ENCODE peak calls at places on chromosomes 3 and 15, in five cellular contexts. One of them, this sample, is unnamed.

GRCh38 chr15:38436993-38437392 is 16.9 kb upstream of the FAM98B start:
- DNase-seq in A549: no peak
- DNase-seq in testis: no peak
- DNase-seq in adrenal gland: no peak
- DNase-seq in stomach: no peak
- DNase-seq in this sample: no peak

GRCh38 chr15:33433821-33434220 is 123.1 kb downstream of the RYR3 start:
- DNase-seq in A549: no peak
- DNase-seq in testis: no peak
- DNase-seq in adrenal gland: no peak
- DNase-seq in stomach: no peak
- DNase-seq in this sample: no peak

GRCh38 chr15:46735115-46735514 is 982.2 kb upstream of the SEMA6D start:
- DNase-seq in A549: no peak
- DNase-seq in testis: no peak
- DNase-seq in adrenal gland: no peak
- DNase-seq in stomach: no peak
- DNase-seq in this sample: no peak

GRCh38 chr3:52777127-52777958 is at the start of gene ITIH1:
- DNase-seq in A549: no peak
- DNase-seq in testis: no peak
- DNase-seq in adrenal gland: peak
- DNase-seq in stomach: peak
- DNase-seq in this sample: no peak

GRCh38 chr3:15531346-15531745 is 9.8 kb upstream of the COLQ start:
- DNase-seq in A549: no peak
- DNase-seq in testis: no peak
- DNase-seq in adrenal gland: no peak
- DNase-seq in stomach: no peak
- DNase-seq in this sample: no peak

GRCh38 chr3:45088543-45088942 is 57.6 kb downstream of the CDCP1 start:
- DNase-seq in A549: no peak
- DNase-seq in testis: no peak
- DNase-seq in adrenal gland: peak
- DNase-seq in stomach: peak
- DNase-seq in this sample: no peak

GRCh38 chr3:127216415-127217261 is 23.7 kb downstream of the PRR23E start:
- DNase-seq in A549: no peak
- DNase-seq in testis: no peak
- DNase-seq in adrenal gland: no peak
- DNase-seq in stomach: no peak
- DNase-seq in this sample: no peak

GRCh38 chr3:126083511-126083912 is 412 bp downstream of the SLC41A3 start:
- DNase-seq in A549: peak
- DNase-seq in testis: peak
- DNase-seq in adrenal gland: no peak
- DNase-seq in stomach: peak
- DNase-seq in this sample: peak

GRCh38 chr3:62142696-62143095 is 230.7 kb downstream of the FEZF2 start:
- DNase-seq in A549: no peak
- DNase-seq in testis: no peak
- DNase-seq in adrenal gland: no peak
- DNase-seq in stomach: no peak
- DNase-seq in this sample: no peak

GRCh38 chr3:18559323-18559972 is 134.3 kb upstream of the SATB1 start:
- DNase-seq in A549: peak
- DNase-seq in testis: peak
- DNase-seq in adrenal gland: peak
- DNase-seq in stomach: peak
- DNase-seq in this sample: no peak

GRCh38 chr3:188259191-188259590 is 105.2 kb downstream of the LPP start:
- DNase-seq in A549: no peak
- DNase-seq in testis: no peak
- DNase-seq in adrenal gland: no peak
- DNase-seq in stomach: no peak
- DNase-seq in this sample: no peak

GRCh38 chr15:76844096-76844495 is 61.0 kb downstream of the SCAPER start:
- DNase-seq in A549: no peak
- DNase-seq in testis: no peak
- DNase-seq in adrenal gland: no peak
- DNase-seq in stomach: no peak
- DNase-seq in this sample: no peak

GRCh38 chr3:147152476-147152875 is 253.9 kb downstream of the ZIC4 start:
- DNase-seq in A549: no peak
- DNase-seq in testis: no peak
- DNase-seq in adrenal gland: no peak
- DNase-seq in stomach: no peak
- DNase-seq in this sample: no peak

GRCh38 chr3:149589332-149589731 is 68.5 kb downstream of the WWTR1 start:
- DNase-seq in A549: no peak
- DNase-seq in testis: no peak
- DNase-seq in adrenal gland: no peak
- DNase-seq in stomach: no peak
- DNase-seq in this sample: peak

GRCh38 chr15:73949496-73949895 is 23.2 kb downstream of the LOXL1 start:
- DNase-seq in A549: no peak
- DNase-seq in testis: no peak
- DNase-seq in adrenal gland: no peak
- DNase-seq in stomach: no peak
- DNase-seq in this sample: no peak

GRCh38 chr15:73952171-73952912 is 26.1 kb downstream of the LOXL1 start:
- DNase-seq in A549: no peak
- DNase-seq in testis: no peak
- DNase-seq in adrenal gland: no peak
- DNase-seq in stomach: no peak
- DNase-seq in this sample: no peak

GRCh38 chr15:73951591-73951990 is 25.3 kb downstream of the LOXL1 start:
- DNase-seq in A549: no peak
- DNase-seq in testis: no peak
- DNase-seq in adrenal gland: no peak
- DNase-seq in stomach: no peak
- DNase-seq in this sample: no peak

GRCh38 chr15:73950479-73951043 is 24.3 kb downstream of the LOXL1 start:
- DNase-seq in A549: no peak
- DNase-seq in testis: no peak
- DNase-seq in adrenal gland: no peak
- DNase-seq in stomach: no peak
- DNase-seq in this sample: no peak

DNA sequence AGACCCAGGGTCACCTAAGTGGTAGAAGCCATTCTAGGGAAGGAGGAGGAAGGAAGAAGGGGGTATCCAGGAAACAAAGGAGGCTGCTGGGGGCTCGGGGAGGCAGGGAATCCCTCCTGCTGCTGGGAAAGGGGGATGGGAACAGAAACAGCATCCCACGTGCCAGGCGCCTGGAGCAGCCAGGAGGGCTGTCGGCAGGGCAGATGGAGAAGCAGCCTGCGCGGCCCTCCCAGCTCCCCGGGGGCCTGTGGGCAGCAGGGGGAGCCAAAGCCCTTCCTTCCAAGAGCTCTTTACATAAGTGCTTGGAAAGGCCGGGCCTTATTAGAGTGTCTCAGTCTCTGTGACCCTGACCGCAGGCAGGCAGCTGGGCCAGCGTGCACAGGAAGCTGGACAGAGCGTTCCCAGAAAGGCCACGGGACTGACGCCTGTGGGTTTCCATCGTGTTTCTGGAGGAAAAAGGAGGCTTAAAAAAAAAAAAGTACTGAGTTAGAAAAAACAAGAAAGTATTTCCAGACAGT is 24.8 kb downstream of the LOXL1 start:
- DNase-seq in A549: peak
- DNase-seq in testis: peak
- DNase-seq in adrenal gland: peak
- DNase-seq in stomach: peak
- DNase-seq in this sample: peak
- TF ChIP-seq POLR2A in A549: no peak
- TF ChIP-seq POLR2A in testis: no peak
- TF ChIP-seq POLR2A in adrenal gland: peak
- TF ChIP-seq POLR2A in stomach: no peak
- TF ChIP-seq POLR2A in this sample: peak

DNA sequence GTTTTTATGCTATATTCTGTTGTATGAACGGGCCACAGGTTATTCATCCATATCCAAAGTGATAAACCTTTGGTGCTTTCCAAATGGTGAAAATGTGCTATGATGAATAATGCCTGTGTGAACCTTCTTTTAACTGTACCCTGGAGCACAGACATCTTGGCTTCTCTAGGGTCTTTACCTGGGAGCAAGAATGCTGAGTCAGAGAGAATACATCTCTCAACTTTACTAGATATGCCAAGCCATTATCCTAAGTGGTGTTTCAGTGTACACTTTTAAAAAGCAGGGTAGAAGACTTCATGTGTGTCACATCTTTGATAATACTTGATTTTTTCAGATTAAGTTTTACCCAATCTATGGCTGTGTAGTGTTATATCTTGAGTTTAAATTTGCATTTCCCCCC is 23.5 kb upstream of the XYLB start:
- DNase-seq in A549: no peak
- DNase-seq in testis: no peak
- DNase-seq in adrenal gland: no peak
- DNase-seq in stomach: no peak
- DNase-seq in this sample: no peak
- TF ChIP-seq POLR2A in A549: no peak
- TF ChIP-seq POLR2A in testis: no peak
- TF ChIP-seq POLR2A in adrenal gland: no peak
- TF ChIP-seq POLR2A in stomach: no peak
- TF ChIP-seq POLR2A in this sample: no peak

GRCh38 chr3:40042752-40043443 is 233.5 kb downstream of the MYRIP start:
- DNase-seq in A549: no peak
- DNase-seq in testis: no peak
- DNase-seq in adrenal gland: no peak
- DNase-seq in stomach: no peak
- DNase-seq in this sample: peak
- TF ChIP-seq POLR2A in A549: no peak
- TF ChIP-seq POLR2A in testis: no peak
- TF ChIP-seq POLR2A in adrenal gland: no peak
- TF ChIP-seq POLR2A in stomach: no peak
- TF ChIP-seq POLR2A in this sample: no peak

GRCh38 chr3:170679190-170679589 is 93.3 kb upstream of the SLC7A14 start:
- DNase-seq in A549: no peak
- DNase-seq in testis: no peak
- DNase-seq in adrenal gland: no peak
- DNase-seq in stomach: no peak
- DNase-seq in this sample: no peak
- TF ChIP-seq POLR2A in A549: no peak
- TF ChIP-seq POLR2A in testis: no peak
- TF ChIP-seq POLR2A in adrenal gland: no peak
- TF ChIP-seq POLR2A in stomach: no peak
- TF ChIP-seq POLR2A in this sample: no peak

GRCh38 chr15:43775411-43775965 is 1.3 kb downstream of the ELL3 start:
- DNase-seq in A549: peak
- DNase-seq in testis: peak
- DNase-seq in adrenal gland: peak
- DNase-seq in stomach: peak
- DNase-seq in this sample: peak
- TF ChIP-seq POLR2A in A549: no peak
- TF ChIP-seq POLR2A in testis: no peak
- TF ChIP-seq POLR2A in adrenal gland: no peak
- TF ChIP-seq POLR2A in stomach: no peak
- TF ChIP-seq POLR2A in this sample: no peak

DNA sequence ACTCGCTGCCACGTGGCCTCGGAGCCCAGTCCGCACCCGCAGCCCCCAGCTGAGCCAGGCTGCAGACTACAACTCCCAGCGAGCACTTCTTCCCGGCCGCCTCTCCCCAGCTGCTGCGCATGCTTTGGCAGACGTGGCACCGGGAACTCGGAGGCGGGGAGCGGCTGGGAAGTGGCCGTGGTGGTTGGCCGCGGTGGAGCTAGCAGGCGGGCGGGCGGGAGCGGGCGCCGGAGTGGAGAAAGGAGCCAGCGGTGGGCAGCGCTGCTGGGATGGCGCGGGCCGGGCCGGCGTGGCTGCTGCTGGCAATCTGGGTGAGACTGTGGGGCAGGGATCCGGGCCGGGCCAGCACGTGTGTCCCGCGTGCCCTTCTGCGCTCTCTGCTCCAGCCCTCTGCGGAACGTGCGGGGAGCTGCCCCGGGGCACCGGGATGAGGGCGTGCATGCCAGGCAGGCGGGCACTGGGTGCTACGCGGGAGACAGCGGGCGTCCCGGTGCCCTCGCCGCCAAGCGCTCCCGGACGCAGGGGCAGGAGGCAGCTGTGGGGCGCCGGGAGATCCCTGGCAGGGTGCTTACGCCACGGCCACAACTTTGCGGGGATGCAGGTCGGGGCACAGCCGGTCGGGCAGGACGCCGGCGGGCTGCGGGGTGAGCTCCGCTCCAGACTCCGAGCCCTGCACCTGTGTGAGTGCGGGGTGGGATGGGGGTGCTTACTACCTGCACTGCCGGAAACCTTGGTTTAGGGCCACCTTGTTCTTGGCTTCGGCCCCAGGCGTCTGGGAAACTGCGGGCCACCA is at the start of gene PDIA5:
- DNase-seq in A549: peak
- DNase-seq in testis: peak
- DNase-seq in adrenal gland: peak
- DNase-seq in stomach: peak
- DNase-seq in this sample: peak
- TF ChIP-seq POLR2A in A549: peak
- TF ChIP-seq POLR2A in testis: peak
- TF ChIP-seq POLR2A in adrenal gland: peak
- TF ChIP-seq POLR2A in stomach: no peak
- TF ChIP-seq POLR2A in this sample: peak